ENCODE peak calls at places on chromosomes 3 and 15, in nine cellular contexts. F is AG04450, V is AG04449, J is uterus, H is cardiac muscle cell, M is left ventricle myocardium inferior, O is body of pancreas, G is fibroblast of the aortic adventitia, Z is A549. C is an unnamed sample.
A peak's percentile ranks its signal among the peaks of the same experiment; 100 is the strongest.

GRCh38 chr3:15360786-15361493 is 28.6 kb upstream of the SH3BP5 start:
- DNase-seq in F (no peak), V (peak; percentile 50), J (no peak), H (no peak), M (no peak), O (no peak), G (peak; percentile 82), Z (no peak), C (no peak)

GRCh38 chr15:44370830-44371229 is 56.6 kb upstream of the CTDSPL2 start:
- DNase-seq in F (no peak), V (no peak), J (no peak), H (no peak), M (no peak), O (no peak), G (no peak), Z (peak; percentile 4), C (no peak)

GRCh38 chr3:124529826-124530571 is 200.3 kb upstream of the UMPS start:
- DNase-seq in F (no peak), V (no peak), J (no peak), H (no peak), M (no peak), O (no peak), G (no peak), Z (peak; percentile 25), C (no peak)

GRCh38 chr3:196096382-196096953 is 14.6 kb upstream of the TFRC start:
- DNase-seq in F (no peak), V (no peak), J (no peak), H (peak; percentile 28), M (peak; percentile 54), O (peak; percentile 20), G (no peak), Z (no peak), C (no peak)

GRCh38 chr15:58551764-58552504 is 120.1 kb downstream of the LIPC start:
- DNase-seq in F (peak; percentile 90), V (peak; percentile 76), J (peak; percentile 23), H (no peak), M (no peak), O (no peak), G (peak; percentile 96), Z (no peak), C (peak; percentile 78)

GRCh38 chr3:42654331-42655201 is 1.1 kb downstream of the ZBTB47 start:
- DNase-seq in F (no peak), V (no peak), J (peak; percentile 63), H (peak; percentile 82), M (peak; percentile 61), O (peak; percentile 60), G (peak; percentile 47), Z (peak; percentile 32), C (no peak)

GRCh38 chr3:102090646-102091045 is 241.3 kb downstream of the NFKBIZ start:
- DNase-seq in F (no peak), V (peak; percentile 41), J (no peak), H (no peak), M (no peak), O (no peak), G (no peak), Z (peak; percentile 55), C (no peak)

GRCh38 chr3:55692295-55692957 is 205.3 kb upstream of the WNT5A start:
- DNase-seq in F (no peak), V (no peak), J (no peak), H (no peak), M (no peak), O (no peak), G (no peak), Z (no peak), C (no peak)

GRCh38 chr3:58332575-58333179 is at the start of gene PXK:
- DNase-seq in F (no peak), V (no peak), J (peak; percentile 74), H (peak; percentile 89), M (peak; percentile 88), O (peak; percentile 79), G (peak; percentile 68), Z (peak; percentile 57), C (no peak)

GRCh38 chr15:74964794-74965193 is 8.2 kb upstream of the RPP25 start:
- DNase-seq in F (no peak), V (no peak), J (no peak), H (no peak), M (no peak), O (no peak), G (no peak), Z (no peak), C (no peak)

GRCh38 chr15:22786868-22787698 is 639 bp downstream of the NIPA1 start:
- DNase-seq in F (no peak), V (no peak), J (no peak), H (peak; percentile 55), M (no peak), O (peak; percentile 42), G (peak; percentile 34), Z (peak; percentile 38), C (no peak)

GRCh38 chr15:66588537-66588936 is 22.7 kb upstream of the LCTL start:
- DNase-seq in F (no peak), V (no peak), J (no peak), H (peak; percentile 48), M (no peak), O (no peak), G (no peak), Z (no peak), C (no peak)

GRCh38 chr3:72441284-72441994 is 406.8 kb downstream of the SHQ1 start:
- DNase-seq in F (no peak), V (no peak), J (no peak), H (no peak), M (no peak), O (no peak), G (peak; percentile 28), Z (no peak), C (no peak)

GRCh38 chr3:186519021-186519658 is 25.0 kb downstream of the CRYGS start:
- DNase-seq in F (no peak), V (no peak), J (no peak), H (no peak), M (no peak), O (no peak), G (no peak), Z (no peak), C (no peak)

GRCh38 chr3:167304077-167304476 is 76.0 kb downstream of the ZBBX start:
- DNase-seq in F (no peak), V (no peak), J (no peak), H (peak; percentile 9), M (no peak), O (no peak), G (no peak), Z (peak; percentile 0), C (no peak)

GRCh38 chr15:82750831-82751181 is 41.1 kb upstream of the AP3B2 start:
- DNase-seq in F (no peak), V (no peak), J (no peak), H (no peak), M (no peak), O (no peak), G (no peak), Z (peak; percentile 18), C (no peak)

GRCh38 chr15:65964792-65965433 is 95.6 kb downstream of the RAB11A start:
- DNase-seq in F (no peak), V (no peak), J (no peak), H (no peak), M (no peak), O (no peak), G (no peak), Z (no peak), C (no peak)

GRCh38 chr3:134371542-134372324 is 2.5 kb downstream of the AMOTL2 start:
- DNase-seq in F (no peak), V (no peak), J (no peak), H (no peak), M (no peak), O (no peak), G (peak; percentile 64), Z (no peak), C (no peak)

GRCh38 chr3:134992180-134992579 is 197.1 kb downstream of the EPHB1 start:
- DNase-seq in F (no peak), V (no peak), J (no peak), H (no peak), M (no peak), O (no peak), G (no peak), Z (no peak), C (no peak)

GRCh38 chr3:44981220-44981619 is 5.2 kb downstream of the EXOSC7 start:
- DNase-seq in F (no peak), V (no peak), J (no peak), H (no peak), M (no peak), O (no peak), G (peak; percentile 11), Z (no peak), C (no peak)

GRCh38 chr3:49500408-49501257 is 30.6 kb downstream of the DAG1 start:
- DNase-seq in F (peak; percentile 87), V (peak; percentile 95), J (peak; percentile 77), H (no peak), M (peak; percentile 40), O (peak; percentile 40), G (peak; percentile 99), Z (peak; percentile 92), C (peak; percentile 95)

GRCh38 chr3:4637265-4637664 is 144.1 kb downstream of the ITPR1 start:
- DNase-seq in F (no peak), V (no peak), J (no peak), H (no peak), M (no peak), O (no peak), G (no peak), Z (no peak), C (no peak)
- H3K4me3 ChIP-seq in F (no peak overlapping the region), V (no peak overlapping the region), J (no peak overlapping the region), H (no peak overlapping the region), M (no peak overlapping the region), O (no peak overlapping the region), G (no peak overlapping the region), Z (no peak overlapping the region), C (no peak overlapping the region)

GRCh38 chr3:108125151-108125540 is 34.3 kb upstream of the CD47 start:
- DNase-seq in F (no peak), V (no peak), J (no peak), H (no peak), M (no peak), O (no peak), G (no peak), Z (no peak), C (no peak)
- H3K4me3 ChIP-seq in F (no peak overlapping the region), V (no peak overlapping the region), J (no peak overlapping the region), H (no peak overlapping the region), M (no peak overlapping the region), O (no peak overlapping the region), G (no peak overlapping the region), Z (no peak overlapping the region), C (no peak overlapping the region)

GRCh38 chr3:4995500-4996053 is 16.3 kb downstream of the BHLHE40 start:
- DNase-seq in F (no peak), V (no peak), J (no peak), H (no peak), M (no peak), O (peak; percentile 7), G (peak; percentile 60), Z (no peak), C (no peak)
- H3K4me3 ChIP-seq in F (no peak overlapping the region), V (no peak overlapping the region), J (no peak overlapping the region), H (no peak overlapping the region), M (no peak overlapping the region), O (no peak overlapping the region), G (no peak overlapping the region), Z (no peak overlapping the region), C (no peak overlapping the region)

GRCh38 chr15:89948796-89949195 is 36.0 kb upstream of the ARPIN start:
- DNase-seq in F (no peak), V (no peak), J (no peak), H (no peak), M (no peak), O (no peak), G (no peak), Z (no peak), C (no peak)

GRCh38 chr15:89946681-89947313 is 34.0 kb upstream of the ARPIN start:
- DNase-seq in F (no peak), V (no peak), J (no peak), H (no peak), M (no peak), O (no peak), G (no peak), Z (no peak), C (no peak)

GRCh38 chr15:89947338-89947829 is 34.6 kb upstream of the ARPIN start:
- DNase-seq in F (no peak), V (no peak), J (no peak), H (no peak), M (no peak), O (no peak), G (no peak), Z (no peak), C (no peak)
- H3K4me3 ChIP-seq in F (no peak overlapping the region), V (no peak overlapping the region), J (no peak overlapping the region), H (no peak overlapping the region), M (no peak overlapping the region), O (no peak overlapping the region), G (no peak overlapping the region), Z (no peak overlapping the region), C (no peak overlapping the region)

C was measured in BJ.